ENCODE peak calls at places on chromosome 3, in five cellular contexts. F is left lung, D is progenitor cell of endocrine pancreas, K is A673, I is natural killer cell. Y is an unnamed sample.

GRCh38 chr3:94873751-94874150 is 810.9 kb downstream of the NSUN3 start:
- DNase-seq in K (no peak), I (no peak), F (peak), D (no peak), Y (no peak)

GRCh38 chr3:29275309-29275708 is 5.6 kb upstream of the RBMS3 start:
- DNase-seq in I (no peak), F (no peak), K (no peak), D (no peak), Y (no peak)

GRCh38 chr3:45992820-45993219 is 2.8 kb downstream of the FYCO1 start:
- DNase-seq in I (no peak), K (no peak), F (no peak), D (no peak), Y (no peak)

GRCh38 chr3:126287536-126288181 is 69.5 kb downstream of the KLF15 start:
- DNase-seq in D (no peak), F (no peak), I (no peak), K (peak), Y (no peak)

GRCh38 chr3:176159796-176160195 is 1037.5 kb downstream of the TBL1XR1 start:
- DNase-seq in K (peak), I (no peak), D (no peak), F (no peak), Y (no peak)

GRCh38 chr3:58999779-59000170 is 50.0 kb downstream of the CFAP20DC start:
- DNase-seq in K (no peak), I (no peak), F (no peak), D (no peak), Y (no peak)

GRCh38 chr3:38644662-38645053 is 4.8 kb downstream of the SCN5A start:
- DNase-seq in K (no peak), F (no peak), D (no peak), I (no peak), Y (no peak)

GRCh38 chr3:27653803-27654558 is 68.1 kb downstream of the EOMES start:
- DNase-seq in F (no peak), D (no peak), K (no peak), I (no peak), Y (no peak)

GRCh38 chr3:52240059-52240885 is 1.3 kb upstream of the TWF2 start:
- DNase-seq in K (peak), I (no peak), D (no peak), F (no peak), Y (peak)

GRCh38 chr3:184325715-184326114 is 11.3 kb downstream of the EIF4G1 start:
- DNase-seq in K (no peak), F (no peak), I (no peak), D (no peak), Y (no peak)

GRCh38 chr3:60579734-60580133 is 671.5 kb downstream of the FHIT start:
- DNase-seq in D (no peak), K (no peak), I (no peak), F (no peak), Y (no peak)

GRCh38 chr3:104582092-104582491 is 784.6 kb upstream of the ALCAM start:
- DNase-seq in F (no peak), K (no peak), D (no peak), I (no peak), Y (no peak)

GRCh38 chr3:46368569-46368968 is 2.2 kb upstream of the CCR5 start:
- DNase-seq in F (peak), I (peak), K (no peak), D (no peak), Y (peak)

GRCh38 chr3:140206196-140207040 is 271.4 kb downstream of the CLSTN2 start:
- DNase-seq in K (peak), I (no peak), D (peak), F (no peak), Y (no peak)

GRCh38 chr3:153974614-153975013 is 146.6 kb upstream of the ARHGEF26 start:
- DNase-seq in F (no peak), K (no peak), I (no peak), D (no peak), Y (no peak)

GRCh38 chr3:196741401-196741761 is 1.7 kb downstream of the PAK2 start:
- DNase-seq in D (no peak), F (no peak), I (no peak), K (no peak), Y (no peak)

GRCh38 chr3:151724846-151725562 is 8.7 kb upstream of the AADACL2 start:
- DNase-seq in K (no peak), I (no peak), D (no peak), F (no peak), Y (no peak)

GRCh38 chr3:3084890-3085289 is 25.3 kb downstream of the IL5RA start:
- DNase-seq in D (no peak), I (no peak), F (no peak), K (no peak), Y (no peak)

GRCh38 chr3:144662729-144663128 is 691.1 kb downstream of the DIPK2A start:
- DNase-seq in I (no peak), D (no peak), K (no peak), F (no peak), Y (no peak)

GRCh38 chr3:138444104-138444503 is 9.7 kb downstream of the ESYT3 start:
- DNase-seq in K (no peak), F (no peak), D (no peak), I (no peak), Y (no peak)

GRCh38 chr3:119695480-119695879 is 7.3 kb upstream of the CFAP91 start:
- DNase-seq in D (no peak), I (no peak), K (peak), F (no peak), Y (no peak)

GRCh38 chr3:16484216-16484615 is 29.3 kb downstream of the RFTN1 start:
- DNase-seq in I (no peak), F (no peak), K (no peak), D (no peak), Y (no peak)

GRCh38 chr3:43584043-43584826 is 37.6 kb downstream of the ANO10 start:
- DNase-seq in F (no peak), D (no peak), I (no peak), K (no peak), Y (no peak)

GRCh38 chr3:43580181-43580580 is 41.6 kb downstream of the ANO10 start:
- DNase-seq in F (no peak), K (no peak), I (no peak), D (no peak), Y (no peak)

GRCh38 chr3:43581343-43581742 is 40.5 kb downstream of the ANO10 start:
- DNase-seq in I (no peak), D (no peak), F (no peak), K (no peak), Y (no peak)

GRCh38 chr3:43582876-43583275 is 38.9 kb downstream of the ANO10 start:
- DNase-seq in F (no peak), D (no peak), K (no peak), I (no peak), Y (no peak)

GRCh38 chr3:43583481-43583880 is 38.3 kb downstream of the ANO10 start:
- DNase-seq in K (no peak), D (no peak), I (no peak), F (no peak), Y (no peak)
- TF ChIP-seq CTCF in K (no peak), D (peak), I (no peak), F (no peak), Y (no peak)

GRCh38 chr3:115982629-115983028 is 359.3 kb downstream of the GAP43 start:
- DNase-seq in D (no peak), I (no peak), K (no peak), F (no peak), Y (no peak)

GRCh38 chr3:115989927-115990326 is 366.6 kb downstream of the GAP43 start:
- DNase-seq in F (no peak), K (peak), I (no peak), D (no peak), Y (no peak)

GRCh38 chr3:115990669-115991068 is 367.4 kb downstream of the GAP43 start:
- DNase-seq in I (no peak), K (peak), D (no peak), F (no peak), Y (no peak)

GRCh38 chr3:115982121-115982520 is 358.8 kb downstream of the GAP43 start:
- DNase-seq in D (no peak), F (no peak), K (no peak), I (no peak), Y (no peak)

GRCh38 chr3:115986555-115987207 is 363.4 kb downstream of the GAP43 start:
- DNase-seq in K (peak), F (no peak), I (no peak), D (no peak), Y (no peak)
- TF ChIP-seq CTCF in K (peak), F (no peak), I (no peak), D (peak), Y (no peak)

DNA sequence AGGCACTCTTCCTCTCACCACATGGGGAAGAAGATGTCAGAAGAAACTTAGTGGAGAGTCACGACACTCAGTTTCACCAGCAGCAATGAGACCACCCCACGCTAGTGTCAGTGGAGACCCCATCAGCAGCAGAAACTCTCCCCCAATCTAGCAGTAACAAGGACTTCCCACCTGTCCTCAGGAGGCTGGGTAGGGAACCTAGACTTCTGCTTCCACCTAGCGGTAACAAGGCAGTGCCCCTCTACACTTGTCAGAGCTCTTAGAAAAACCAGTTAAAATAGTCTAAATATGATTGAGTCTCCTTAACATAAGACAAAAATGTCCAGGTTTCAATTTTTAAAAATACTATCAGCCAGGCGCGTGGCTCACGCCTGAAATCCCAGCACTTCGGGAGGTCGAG is 57.3 kb downstream of the TRAT1 start:
- DNase-seq in K (no peak), F (no peak), D (no peak), I (no peak), Y (no peak)
- TF ChIP-seq CTCF in K (no peak), F (no peak), D (no peak), I (no peak), Y (no peak)

GRCh38 chr3:128847631-128848370 is 31.6 kb upstream of the ACAD9 start:
- DNase-seq in K (no peak), I (no peak), F (peak), D (no peak), Y (no peak)

GRCh38 chr3:128846501-128846900 is 32.9 kb upstream of the ACAD9 start:
- DNase-seq in D (no peak), F (peak), I (no peak), K (no peak), Y (no peak)

GRCh38 chr3:128851601-128852000 is 27.8 kb upstream of the ACAD9 start:
- DNase-seq in D (no peak), F (no peak), K (no peak), I (no peak), Y (no peak)

GRCh38 chr3:128850544-128850943 is 28.9 kb upstream of the ACAD9 start:
- DNase-seq in F (peak), I (no peak), D (no peak), K (no peak), Y (no peak)

DNA sequence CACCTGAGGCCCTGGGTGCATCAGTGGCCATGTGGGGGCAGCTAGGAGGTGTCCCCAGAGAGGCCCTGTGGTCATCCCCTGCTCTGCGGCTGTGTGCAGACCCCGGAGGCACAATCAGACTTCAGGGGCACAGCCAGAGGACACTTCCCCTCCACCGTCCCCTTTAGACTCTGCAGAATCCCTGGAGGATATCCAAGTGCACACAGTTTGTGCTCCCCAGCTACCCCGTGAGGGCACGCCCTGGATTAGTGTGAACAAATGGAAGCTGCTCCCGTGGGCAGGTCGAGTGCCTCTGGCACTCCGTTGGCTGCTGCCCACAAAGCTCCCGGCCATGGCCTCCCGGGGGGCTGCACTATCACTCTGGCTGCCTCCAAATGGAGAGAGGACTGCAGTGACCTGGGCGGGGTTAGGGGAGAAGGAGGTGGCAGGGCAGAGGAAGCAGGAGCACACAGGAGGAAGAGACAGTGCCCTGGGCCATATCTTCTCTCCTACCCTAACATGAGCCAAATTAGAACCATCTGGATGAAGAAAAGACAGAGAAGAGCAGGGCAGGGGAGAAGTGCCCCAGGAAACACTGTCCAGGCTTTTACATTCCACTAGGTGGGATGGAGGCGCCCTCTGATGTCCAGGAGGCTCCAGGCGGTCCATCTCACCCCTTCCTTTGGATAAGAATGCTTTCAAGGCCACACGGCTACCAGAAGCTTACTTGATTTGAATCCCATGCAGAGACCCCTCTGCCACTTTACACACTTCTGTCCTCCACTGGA is 29.5 kb upstream of the ACAD9 start:
- DNase-seq in D (no peak), F (peak), I (no peak), K (no peak), Y (no peak)
- TF ChIP-seq CTCF in D (no peak), F (no peak), I (no peak), K (no peak), Y (no peak)

GRCh38 chr3:179028408-179028807 is 43.2 kb downstream of the ZMAT3 start:
- DNase-seq in F (no peak), D (no peak), K (no peak), I (no peak), Y (no peak)

GRCh38 chr3:179026636-179027035 is 45.0 kb downstream of the ZMAT3 start:
- DNase-seq in D (no peak), I (no peak), K (no peak), F (no peak), Y (no peak)

GRCh38 chr3:179029096-179029495 is 42.5 kb downstream of the ZMAT3 start:
- DNase-seq in K (no peak), F (no peak), D (no peak), I (no peak), Y (no peak)

DNA sequence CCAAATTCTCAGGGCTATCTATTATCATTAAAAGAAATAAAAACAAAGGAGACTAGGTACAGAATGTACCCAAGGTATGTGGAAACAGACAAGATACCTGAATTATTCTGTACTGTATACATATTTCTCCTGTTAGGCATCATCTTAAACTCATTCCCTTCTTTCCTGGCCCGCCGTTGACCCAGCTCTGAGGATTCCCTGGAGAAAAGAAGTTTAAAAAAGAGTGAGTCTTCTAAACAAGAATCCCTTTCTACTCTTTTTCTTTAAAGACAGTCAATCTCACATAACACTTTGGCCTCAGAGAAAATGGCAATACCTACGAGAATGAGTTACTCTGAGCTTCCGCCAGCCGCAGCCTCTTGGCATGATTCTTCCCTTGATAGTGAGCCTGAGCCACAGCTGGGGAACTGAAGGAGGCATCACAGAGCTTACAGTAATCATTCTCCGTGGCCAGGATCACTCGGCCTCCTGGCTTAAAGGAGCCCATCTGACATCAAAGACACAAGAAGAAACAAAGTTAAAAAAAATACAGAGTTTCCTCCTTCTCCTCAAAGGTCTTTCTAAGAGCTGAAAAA is 44.2 kb downstream of the ZMAT3 start:
- DNase-seq in I (no peak), F (no peak), D (no peak), K (no peak), Y (no peak)
- TF ChIP-seq CTCF in I (no peak), F (no peak), D (no peak), K (no peak), Y (no peak)

DNA sequence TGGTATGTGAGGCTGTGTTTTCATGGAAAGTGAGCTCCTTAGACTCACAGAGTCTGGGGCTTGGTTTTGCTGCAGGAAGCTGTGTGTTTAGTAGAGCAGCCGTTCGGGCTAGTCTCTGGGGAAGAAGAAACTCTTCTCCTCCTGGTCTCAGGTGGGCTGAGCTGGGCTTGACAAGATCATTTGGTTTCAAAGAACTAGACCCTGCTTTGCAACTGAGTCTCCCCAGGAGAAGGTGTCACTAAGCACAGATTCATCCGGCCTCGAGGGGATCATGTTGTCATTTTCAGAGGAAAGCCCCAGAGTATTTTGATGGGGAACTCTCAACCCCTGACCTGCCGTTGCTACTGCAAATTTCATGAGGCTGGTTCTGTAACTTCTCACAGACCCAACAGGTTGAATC is 188.5 kb downstream of the FAM43A start:
- DNase-seq in K (no peak), I (no peak), F (no peak), D (no peak), Y (no peak)
- TF ChIP-seq CTCF in K (no peak), I (no peak), F (no peak), D (no peak), Y (no peak)

GRCh38 chr3:42660898-42661297 is 7.4 kb downstream of the ZBTB47 start:
- DNase-seq in K (no peak), F (no peak), I (no peak), D (no peak), Y (no peak)
- TF ChIP-seq CTCF in K (no peak), F (no peak), I (no peak), D (no peak), Y (no peak)